ENCODE peak calls at places on chromosome 14, in eight cellular contexts. F, R, B, V, O, M, L and S are unnamed samples.

GRCh38 chr14:38481939-38482678 is 226.2 kb upstream of the CLEC14A start:
- DNase-seq in F (no peak), R (peak; percentile 27), B (no peak), V (no peak), O (no peak), M (no peak), L (no peak), S (no peak)

GRCh38 chr14:50087350-50088116 is 28.8 kb downstream of the VCPKMT start:
- DNase-seq in F (no peak), R (no peak), B (no peak), V (no peak), O (no peak), M (no peak), L (no peak), S (no peak)

GRCh38 chr14:36767603-36768281 is 106.1 kb downstream of the PAX9 start:
- DNase-seq in F (no peak), R (no peak), B (no peak), V (no peak), O (no peak), M (no peak), L (no peak), S (no peak)

GRCh38 chr14:69268763-69269162 is 8.8 kb downstream of the GALNT16 start:
- DNase-seq in F (no peak), R (peak; percentile 72), B (no peak), V (no peak), O (no peak), M (peak; percentile 40), L (no peak), S (no peak)

GRCh38 chr14:20044243-20044642 is 8.4 kb upstream of the OR4K13 start:
- DNase-seq in F (no peak), R (no peak), B (no peak), V (no peak), O (no peak), M (no peak), L (no peak), S (no peak)

GRCh38 chr14:46580941-46581671 is 70.5 kb downstream of the RPL10L start:
- DNase-seq in F (peak; percentile 20), R (peak; percentile 9), B (no peak), V (no peak), O (peak; percentile 21), M (no peak), L (no peak), S (no peak)

GRCh38 chr14:73237219-73237785 is at the start of gene PAPLN:
- DNase-seq in F (peak; percentile 77), R (peak; percentile 46), B (no peak), V (no peak), O (no peak), M (peak; percentile 55), L (peak; percentile 73), S (no peak)

GRCh38 chr14:68306934-68307758 is 485.7 kb downstream of the ZFP36L1 start:
- DNase-seq in F (no peak), R (no peak), B (no peak), V (no peak), O (no peak), M (no peak), L (peak; percentile 67), S (no peak)

GRCh38 chr14:56902413-56902812 is 92.1 kb upstream of the OTX2 start:
- DNase-seq in F (no peak), R (no peak), B (no peak), V (no peak), O (no peak), M (no peak), L (no peak), S (no peak)

GRCh38 chr14:71538949-71539659 is 393.1 kb upstream of the RGS6 start:
- DNase-seq in F (no peak), R (peak; percentile 40), B (no peak), V (no peak), O (no peak), M (no peak), L (no peak), S (peak; percentile 59)

GRCh38 chr14:102233081-102233480 is 71.9 kb downstream of the MOK start:
- DNase-seq in F (no peak), R (no peak), B (no peak), V (no peak), O (no peak), M (no peak), L (no peak), S (no peak)

GRCh38 chr14:54533100-54533499 is 23.4 kb downstream of the CGRRF1 start:
- DNase-seq in F (no peak), R (no peak), B (no peak), V (no peak), O (no peak), M (no peak), L (no peak), S (no peak)

GRCh38 chr14:61925732-61926445 is 163.7 kb downstream of the SNAPC1 start:
- DNase-seq in F (no peak), R (peak; percentile 22), B (no peak), V (no peak), O (no peak), M (no peak), L (no peak), S (no peak)

GRCh38 chr14:52044791-52045522 is 23.9 kb downstream of the NID2 start:
- DNase-seq in F (no peak), R (peak; percentile 78), B (no peak), V (no peak), O (peak; percentile 15), M (no peak), L (no peak), S (no peak)

GRCh38 chr14:106564058-106564643 is 1037.8 kb downstream of the TMEM121 start:
- DNase-seq in F (peak; percentile 65), R (no peak), B (no peak), V (peak; percentile 6), O (peak; percentile 82), M (no peak), L (peak; percentile 73), S (no peak)

GRCh38 chr14:74610866-74611671 is 968 bp downstream of the LTBP2 start:
- DNase-seq in F (no peak), R (no peak), B (no peak), V (no peak), O (no peak), M (no peak), L (no peak), S (no peak)

GRCh38 chr14:95008445-95009217 is 148.7 kb downstream of the DICER1 start:
- DNase-seq in F (no peak), R (no peak), B (no peak), V (no peak), O (no peak), M (no peak), L (no peak), S (no peak)

GRCh38 chr14:101972126-101972785 is 7.9 kb downstream of the DYNC1H1 start:
- DNase-seq in F (no peak), R (peak; percentile 100), B (no peak), V (no peak), O (no peak), M (peak; percentile 46), L (peak; percentile 69), S (peak; percentile 84)

GRCh38 chr14:89391556-89391955 is 25.5 kb downstream of the FOXN3 start:
- DNase-seq in F (no peak), R (no peak), B (no peak), V (no peak), O (no peak), M (no peak), L (no peak), S (no peak)

GRCh38 chr14:53634793-53635192 is 321.8 kb downstream of the BMP4 start:
- DNase-seq in F (no peak), R (no peak), B (no peak), V (no peak), O (no peak), M (no peak), L (no peak), S (no peak)

GRCh38 chr14:88614218-88614907 is 51.5 kb downstream of the ZC3H14 start:
- DNase-seq in F (peak; percentile 30), R (peak; percentile 80), B (no peak), V (no peak), O (no peak), M (no peak), L (no peak), S (no peak)

GRCh38 chr14:75224561-75224960 is 48.1 kb upstream of the TMED10 start:
- DNase-seq in F (no peak), R (no peak), B (no peak), V (no peak), O (no peak), M (no peak), L (no peak), S (no peak)

GRCh38 chr14:75725481-75725880 is 64.4 kb downstream of the TTLL5 start:
- DNase-seq in F (no peak), R (peak; percentile 5), B (no peak), V (no peak), O (no peak), M (no peak), L (no peak), S (no peak)

GRCh38 chr14:70641548-70642312 is at the start of gene TTC9:
- DNase-seq in F (peak; percentile 65), R (no peak), B (no peak), V (no peak), O (peak; percentile 37), M (peak; percentile 60), L (peak; percentile 61), S (peak; percentile 63)

GRCh38 chr14:68548194-68549056 is 244.4 kb downstream of the ZFP36L1 start:
- DNase-seq in F (no peak), R (peak; percentile 97), B (no peak), V (no peak), O (no peak), M (no peak), L (peak; percentile 60), S (peak; percentile 12)

GRCh38 chr14:93977790-93978581 is 1.6 kb upstream of the ASB2 start:
- DNase-seq in F (no peak), R (no peak), B (no peak), V (peak; percentile 63), O (peak; percentile 81), M (no peak), L (no peak), S (no peak)

GRCh38 chr14:103292426-103293374 is 41.3 kb upstream of the EIF5 start:
- DNase-seq in F (peak; percentile 90), R (peak; percentile 68), B (no peak), V (peak; percentile 44), O (peak; percentile 88), M (peak; percentile 60), L (peak; percentile 86), S (peak; percentile 78)

GRCh38 chr14:23571701-23572523 is 4.3 kb upstream of the AP1G2 start:
- DNase-seq in F (no peak), R (no peak), B (no peak), V (no peak), O (no peak), M (no peak), L (no peak), S (no peak)

GRCh38 chr14:76771432-76771980 is 10.2 kb downstream of the VASH1 start:
- DNase-seq in F (no peak), R (no peak), B (no peak), V (no peak), O (no peak), M (no peak), L (no peak), S (no peak)

GRCh38 chr14:74655597-74656389 is 43.8 kb upstream of the LTBP2 start:
- DNase-seq in F (no peak), R (peak; percentile 74), B (no peak), V (no peak), O (no peak), M (no peak), L (no peak), S (no peak)